ENCODE peak calls at places on chromosome 1, in eight cellular contexts. One of them, this sample, is unnamed. For H3K4me1, the result is how much of the 10 kb centered on the place peaks cover.

GRCh38 chr1:248805905-248806304 is 19.8 kb downstream of the SH3BP5L start:
- DNase-seq in tibial nerve: no peak
- DNase-seq in H1: no peak
- DNase-seq in transverse colon: no peak
- DNase-seq in SK-N-SH: no peak
- DNase-seq in upper lobe of left lung: peak
- DNase-seq in suprapubic skin: no peak
- DNase-seq in ovary: no peak
- DNase-seq in this sample: no peak

GRCh38 chr1:41175546-41175945 is 66.6 kb downstream of the SCMH1 start:
- DNase-seq in SK-N-SH: no peak
- DNase-seq in ovary: no peak
- DNase-seq in suprapubic skin: no peak
- DNase-seq in transverse colon: no peak
- DNase-seq in tibial nerve: no peak
- DNase-seq in upper lobe of left lung: no peak
- DNase-seq in H1: no peak
- DNase-seq in this sample: no peak

GRCh38 chr1:20634065-20634593 is 871 bp downstream of the PINK1 start:
- DNase-seq in ovary: no peak
- DNase-seq in H1: no peak
- DNase-seq in tibial nerve: no peak
- DNase-seq in suprapubic skin: no peak
- DNase-seq in SK-N-SH: no peak
- DNase-seq in upper lobe of left lung: no peak
- DNase-seq in transverse colon: no peak
- DNase-seq in this sample: no peak

GRCh38 chr1:4058706-4059105 is 158.6 kb upstream of the C1orf174 start:
- DNase-seq in suprapubic skin: peak
- DNase-seq in upper lobe of left lung: no peak
- DNase-seq in SK-N-SH: no peak
- DNase-seq in H1: no peak
- DNase-seq in transverse colon: no peak
- DNase-seq in tibial nerve: no peak
- DNase-seq in ovary: no peak
- DNase-seq in this sample: no peak

GRCh38 chr1:88608139-88608943 is 75.7 kb upstream of the PKN2 start:
- DNase-seq in tibial nerve: no peak
- DNase-seq in SK-N-SH: peak
- DNase-seq in upper lobe of left lung: no peak
- DNase-seq in H1: no peak
- DNase-seq in transverse colon: no peak
- DNase-seq in suprapubic skin: no peak
- DNase-seq in ovary: no peak
- DNase-seq in this sample: no peak

GRCh38 chr1:152582647-152583046 is 2.3 kb upstream of the LCE3D start:
- DNase-seq in suprapubic skin: no peak
- DNase-seq in ovary: no peak
- DNase-seq in upper lobe of left lung: no peak
- DNase-seq in tibial nerve: no peak
- DNase-seq in transverse colon: no peak
- DNase-seq in SK-N-SH: no peak
- DNase-seq in H1: no peak
- DNase-seq in this sample: no peak

GRCh38 chr1:228989176-228989575 is 253.9 kb downstream of the RHOU start:
- DNase-seq in SK-N-SH: no peak
- DNase-seq in transverse colon: no peak
- DNase-seq in upper lobe of left lung: no peak
- DNase-seq in ovary: no peak
- DNase-seq in tibial nerve: no peak
- DNase-seq in H1: no peak
- DNase-seq in suprapubic skin: no peak
- DNase-seq in this sample: no peak

GRCh38 chr1:21069549-21069948 is 107.1 kb downstream of the EIF4G3 start:
- DNase-seq in SK-N-SH: no peak
- DNase-seq in ovary: no peak
- DNase-seq in tibial nerve: no peak
- DNase-seq in H1: no peak
- DNase-seq in transverse colon: no peak
- DNase-seq in suprapubic skin: no peak
- DNase-seq in upper lobe of left lung: no peak
- DNase-seq in this sample: no peak

GRCh38 chr1:224609333-224609732 is 6.8 kb upstream of the CNIH3 start:
- DNase-seq in tibial nerve: no peak
- DNase-seq in suprapubic skin: no peak
- DNase-seq in SK-N-SH: no peak
- DNase-seq in ovary: no peak
- DNase-seq in transverse colon: no peak
- DNase-seq in H1: no peak
- DNase-seq in upper lobe of left lung: no peak
- DNase-seq in this sample: no peak

GRCh38 chr1:42767510-42767924 is 468 bp downstream of the C1orf50 start:
- DNase-seq in H1: no peak
- DNase-seq in ovary: no peak
- DNase-seq in suprapubic skin: no peak
- DNase-seq in upper lobe of left lung: no peak
- DNase-seq in transverse colon: no peak
- DNase-seq in tibial nerve: no peak
- DNase-seq in SK-N-SH: no peak
- DNase-seq in this sample: no peak

GRCh38 chr1:45999507-45999906 is 132.9 kb downstream of the PIK3R3 start:
- DNase-seq in upper lobe of left lung: no peak
- DNase-seq in suprapubic skin: no peak
- DNase-seq in tibial nerve: no peak
- DNase-seq in transverse colon: no peak
- DNase-seq in H1: no peak
- DNase-seq in SK-N-SH: no peak
- DNase-seq in ovary: no peak
- DNase-seq in this sample: no peak

GRCh38 chr1:1304331-1305299 is 3.1 kb downstream of the ACAP3 start:
- DNase-seq in H1: no peak
- DNase-seq in SK-N-SH: peak
- DNase-seq in ovary: peak
- DNase-seq in suprapubic skin: peak
- DNase-seq in tibial nerve: peak
- DNase-seq in transverse colon: peak
- DNase-seq in upper lobe of left lung: peak
- DNase-seq in this sample: peak

GRCh38 chr1:6000444-6001288 is 8.4 kb upstream of the NPHP4 start:
- DNase-seq in ovary: no peak
- DNase-seq in H1: no peak
- DNase-seq in suprapubic skin: peak
- DNase-seq in tibial nerve: no peak
- DNase-seq in upper lobe of left lung: peak
- DNase-seq in transverse colon: no peak
- DNase-seq in SK-N-SH: peak
- DNase-seq in this sample: peak

GRCh38 chr1:13513885-13514546 is at the start of gene LRRC38:
- DNase-seq in H1: no peak
- DNase-seq in suprapubic skin: no peak
- DNase-seq in ovary: no peak
- DNase-seq in upper lobe of left lung: peak
- DNase-seq in tibial nerve: no peak
- DNase-seq in SK-N-SH: no peak
- DNase-seq in transverse colon: peak
- DNase-seq in this sample: no peak

GRCh38 chr1:12339861-12340557 is 110.2 kb downstream of the VPS13D start:
- DNase-seq in tibial nerve: no peak
- DNase-seq in SK-N-SH: peak
- DNase-seq in ovary: no peak
- DNase-seq in H1: no peak
- DNase-seq in suprapubic skin: no peak
- DNase-seq in upper lobe of left lung: no peak
- DNase-seq in transverse colon: no peak
- DNase-seq in this sample: no peak

GRCh38 chr1:163410073-163410522 is 88.3 kb downstream of the NUF2 start:
- DNase-seq in transverse colon: peak
- DNase-seq in ovary: no peak
- DNase-seq in upper lobe of left lung: no peak
- DNase-seq in H1: peak
- DNase-seq in tibial nerve: peak
- DNase-seq in suprapubic skin: no peak
- DNase-seq in SK-N-SH: peak
- DNase-seq in this sample: no peak

GRCh38 chr1:59604191-59604590 is 210.6 kb upstream of the HOOK1 start:
- DNase-seq in H1: no peak
- DNase-seq in transverse colon: no peak
- DNase-seq in tibial nerve: no peak
- DNase-seq in ovary: no peak
- DNase-seq in upper lobe of left lung: no peak
- DNase-seq in suprapubic skin: no peak
- DNase-seq in SK-N-SH: no peak
- DNase-seq in this sample: no peak

GRCh38 chr1:2789986-2790581 is 11.4 kb downstream of the TTC34 start:
- DNase-seq in ovary: no peak
- DNase-seq in SK-N-SH: no peak
- DNase-seq in H1: no peak
- DNase-seq in tibial nerve: no peak
- DNase-seq in upper lobe of left lung: no peak
- DNase-seq in suprapubic skin: peak
- DNase-seq in transverse colon: no peak
- DNase-seq in this sample: peak

GRCh38 chr1:154847891-154848290 is 22.2 kb downstream of the KCNN3 start:
- DNase-seq in tibial nerve: no peak
- DNase-seq in transverse colon: no peak
- DNase-seq in H1: no peak
- DNase-seq in upper lobe of left lung: no peak
- DNase-seq in ovary: peak
- DNase-seq in SK-N-SH: peak
- DNase-seq in suprapubic skin: no peak
- DNase-seq in this sample: no peak

GRCh38 chr1:56423716-56424115 is 155.6 kb downstream of the PLPP3 start:
- DNase-seq in suprapubic skin: no peak
- DNase-seq in upper lobe of left lung: no peak
- DNase-seq in transverse colon: no peak
- DNase-seq in tibial nerve: no peak
- DNase-seq in SK-N-SH: no peak
- DNase-seq in H1: no peak
- DNase-seq in ovary: no peak
- DNase-seq in this sample: no peak

GRCh38 chr1:56429288-56429687 is 150.1 kb downstream of the PLPP3 start:
- DNase-seq in suprapubic skin: no peak
- DNase-seq in H1: no peak
- DNase-seq in upper lobe of left lung: no peak
- DNase-seq in tibial nerve: no peak
- DNase-seq in SK-N-SH: no peak
- DNase-seq in transverse colon: no peak
- DNase-seq in ovary: no peak
- DNase-seq in this sample: no peak

GRCh38 chr1:56426587-56426986 is 152.8 kb downstream of the PLPP3 start:
- DNase-seq in ovary: no peak
- DNase-seq in suprapubic skin: no peak
- DNase-seq in H1: no peak
- DNase-seq in SK-N-SH: no peak
- DNase-seq in transverse colon: no peak
- DNase-seq in upper lobe of left lung: no peak
- DNase-seq in tibial nerve: no peak
- DNase-seq in this sample: no peak

GRCh38 chr1:56424744-56425493 is 154.4 kb downstream of the PLPP3 start:
- DNase-seq in upper lobe of left lung: peak
- DNase-seq in SK-N-SH: no peak
- DNase-seq in ovary: no peak
- DNase-seq in transverse colon: no peak
- DNase-seq in suprapubic skin: no peak
- DNase-seq in tibial nerve: peak
- DNase-seq in H1: no peak
- DNase-seq in this sample: peak

GRCh38 chr1:56425494-56425860 is 153.9 kb downstream of the PLPP3 start:
- DNase-seq in H1: no peak
- DNase-seq in transverse colon: no peak
- DNase-seq in suprapubic skin: no peak
- DNase-seq in tibial nerve: no peak
- DNase-seq in upper lobe of left lung: no peak
- DNase-seq in ovary: no peak
- DNase-seq in SK-N-SH: no peak
- DNase-seq in this sample: no peak
- H3K4me1 ChIP-seq in H1: under half
- H3K4me1 ChIP-seq in transverse colon: under half
- H3K4me1 ChIP-seq in suprapubic skin: under half
- H3K4me1 ChIP-seq in tibial nerve: under half
- H3K4me1 ChIP-seq in upper lobe of left lung: under half
- H3K4me1 ChIP-seq in ovary: under half
- H3K4me1 ChIP-seq in SK-N-SH: under half
- H3K4me1 ChIP-seq in this sample: under half

DNA sequence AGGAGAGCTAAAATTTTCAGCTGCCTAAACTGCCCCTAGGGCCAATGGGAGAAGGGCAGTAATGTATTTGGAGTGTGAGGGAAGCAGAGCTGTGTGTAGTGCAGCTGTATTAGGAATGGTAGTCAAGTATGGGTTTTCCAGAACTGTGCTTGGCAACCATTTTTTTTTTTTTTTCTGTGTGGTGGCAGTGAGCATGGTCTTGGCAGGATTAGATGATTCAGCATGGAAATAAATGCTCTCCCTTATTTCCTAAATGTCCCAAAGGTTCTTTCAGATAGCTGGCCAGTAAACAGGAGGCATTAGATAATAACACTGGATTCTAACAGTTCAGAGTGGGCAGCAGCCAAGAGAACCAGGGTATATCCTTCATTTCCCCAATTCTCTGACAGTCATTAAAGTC is 81.7 kb downstream of the NDUFS5 start:
- DNase-seq in suprapubic skin: no peak
- DNase-seq in ovary: no peak
- DNase-seq in upper lobe of left lung: no peak
- DNase-seq in SK-N-SH: no peak
- DNase-seq in transverse colon: no peak
- DNase-seq in tibial nerve: no peak
- DNase-seq in H1: no peak
- DNase-seq in this sample: no peak
- TF ChIP-seq EP300 in suprapubic skin: no peak
- TF ChIP-seq EP300 in ovary: no peak
- TF ChIP-seq EP300 in upper lobe of left lung: no peak
- TF ChIP-seq EP300 in SK-N-SH: no peak
- TF ChIP-seq EP300 in transverse colon: no peak
- TF ChIP-seq EP300 in tibial nerve: no peak
- TF ChIP-seq EP300 in H1: no peak
- TF ChIP-seq EP300 in this sample: no peak

GRCh38 chr1:211280910-211281309 is 21.7 kb downstream of the RCOR3 start:
- DNase-seq in transverse colon: no peak
- DNase-seq in tibial nerve: no peak
- DNase-seq in SK-N-SH: no peak
- DNase-seq in ovary: no peak
- DNase-seq in upper lobe of left lung: no peak
- DNase-seq in suprapubic skin: no peak
- DNase-seq in H1: no peak
- DNase-seq in this sample: no peak
- H3K4me3 ChIP-seq in transverse colon: no peak
- H3K4me3 ChIP-seq in tibial nerve: no peak
- H3K4me3 ChIP-seq in SK-N-SH: no peak
- H3K4me3 ChIP-seq in ovary: no peak
- H3K4me3 ChIP-seq in upper lobe of left lung: no peak
- H3K4me3 ChIP-seq in suprapubic skin: no peak
- H3K4me3 ChIP-seq in H1: no peak
- H3K4me3 ChIP-seq in this sample: no peak

DNA sequence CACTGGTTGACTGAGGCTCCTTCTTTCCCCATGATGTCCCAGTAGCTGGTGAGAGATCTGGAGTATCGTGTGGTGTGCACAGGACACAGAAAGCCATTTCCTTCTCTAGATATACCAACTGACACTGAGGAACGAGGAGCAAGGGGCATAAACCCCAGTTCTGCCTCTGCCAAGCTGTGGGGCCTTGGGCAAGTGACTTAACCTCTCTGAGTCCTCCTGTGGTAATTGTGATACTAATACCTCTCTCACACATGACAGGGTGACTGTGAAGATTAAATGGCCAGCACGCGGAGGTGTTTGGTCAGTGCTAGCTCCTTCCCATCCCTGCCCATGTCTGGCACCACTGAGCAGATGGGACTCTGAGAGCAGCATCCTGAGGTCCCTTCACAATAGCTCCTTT is 26.3 kb upstream of the TCEA3 start:
- DNase-seq in H1: no peak
- DNase-seq in transverse colon: no peak
- DNase-seq in tibial nerve: no peak
- DNase-seq in upper lobe of left lung: no peak
- DNase-seq in suprapubic skin: no peak
- DNase-seq in ovary: no peak
- DNase-seq in SK-N-SH: no peak
- DNase-seq in this sample: no peak
- H3K4me1 ChIP-seq in H1: under half
- H3K4me1 ChIP-seq in transverse colon: under half
- H3K4me1 ChIP-seq in tibial nerve: under half
- H3K4me1 ChIP-seq in upper lobe of left lung: under half
- H3K4me1 ChIP-seq in suprapubic skin: half or more
- H3K4me1 ChIP-seq in ovary: under half
- H3K4me1 ChIP-seq in SK-N-SH: under half
- H3K4me1 ChIP-seq in this sample: under half